ENCODE peak calls at places on chromosomes 13 and 19, in nine cellular contexts. E is fibroblast of the aortic adventitia, H is GM20000, Y is glutamatergic neuron, K is stomach, I is GM12878, V is GM12865, N is neural crest cell, Z is suprapubic skin. R is an unnamed sample.

GRCh38 chr19:2385053-2385721 is 25.1 kb downstream of the TMPRSS9 start:
- DNase-seq in I (no peak), N (peak), V (no peak), E (peak), Z (no peak), H (peak), K (no peak), Y (peak), R (no peak)

GRCh38 chr13:41058229-41059070 is 2.9 kb upstream of the WBP4 start:
- DNase-seq in K (no peak), H (no peak), N (no peak), Z (no peak), I (no peak), V (no peak), Y (no peak), E (no peak), R (no peak)

GRCh38 chr13:79782541-79783216 is 301.7 kb downstream of the NDFIP2 start:
- DNase-seq in V (peak), H (no peak), K (peak), Y (peak), I (no peak), N (peak), Z (no peak), E (peak), R (no peak)

GRCh38 chr19:48726573-48726972 is 7.0 kb upstream of the MAMSTR start:
- DNase-seq in V (peak), E (no peak), N (no peak), H (no peak), Z (no peak), K (no peak), Y (no peak), I (no peak), R (no peak)

GRCh38 chr13:99301913-99302636 is 5.1 kb downstream of the GPR183 start:
- DNase-seq in I (no peak), V (no peak), Z (no peak), H (no peak), Y (no peak), K (no peak), E (no peak), N (no peak), R (no peak)

GRCh38 chr19:5651361-5651760 is 28.5 kb downstream of the SAFB start:
- DNase-seq in Y (no peak), K (no peak), Z (no peak), N (no peak), E (no peak), I (no peak), V (no peak), H (no peak), R (no peak)

GRCh38 chr19:49362048-49362925 is at the start of gene TEAD2:
- DNase-seq in Z (peak), H (peak), I (no peak), Y (peak), V (no peak), N (peak), K (peak), E (peak), R (no peak)

GRCh38 chr13:112810608-112811007 is 120.8 kb downstream of the ATP11A start:
- DNase-seq in Z (no peak), E (no peak), N (no peak), V (no peak), I (no peak), H (no peak), K (no peak), Y (no peak), R (no peak)

GRCh38 chr13:113616991-113617749 is 32.6 kb downstream of the TFDP1 start:
- DNase-seq in E (no peak), I (no peak), V (no peak), K (peak), Y (no peak), H (no peak), Z (no peak), N (no peak), R (peak)

GRCh38 chr13:70253834-70254233 is 145.6 kb upstream of the KLHL1 start:
- DNase-seq in V (no peak), E (no peak), Y (no peak), K (no peak), H (no peak), Z (no peak), I (no peak), N (no peak), R (no peak)

GRCh38 chr13:112172641-112173171 is 105.8 kb downstream of the SOX1 start:
- DNase-seq in E (no peak), N (no peak), I (no peak), V (no peak), Y (no peak), Z (peak), K (no peak), H (no peak), R (no peak)

GRCh38 chr19:33397536-33398360 is 24.2 kb downstream of the CEBPG start:
- DNase-seq in N (peak), K (no peak), H (no peak), Y (peak), E (no peak), I (no peak), Z (no peak), V (no peak), R (peak)

GRCh38 chr13:30466358-30466714 is 600 bp upstream of the HMGB1 start:
- DNase-seq in Z (no peak), N (no peak), Y (no peak), E (no peak), K (no peak), V (peak), H (no peak), I (no peak), R (no peak)

GRCh38 chr13:77733674-77734073 is 36.2 kb downstream of the SLAIN1 start:
- DNase-seq in Y (no peak), E (no peak), I (no peak), Z (no peak), N (no peak), V (no peak), H (no peak), K (no peak), R (no peak)

GRCh38 chr13:104171132-104171531 is 1104.9 kb upstream of the SLC10A2 start:
- DNase-seq in Z (no peak), I (no peak), N (no peak), E (no peak), V (no peak), K (no peak), Y (no peak), H (no peak), R (no peak)

GRCh38 chr13:63184693-63185092 is 1769.0 kb upstream of the PCDH20 start:
- DNase-seq in Y (no peak), N (no peak), Z (no peak), E (peak), K (no peak), I (no peak), V (no peak), H (no peak), R (no peak)

GRCh38 chr19:3479177-3479818 is 1.0 kb downstream of the SMIM24 start:
- DNase-seq in V (peak), H (peak), I (no peak), Z (no peak), K (peak), Y (no peak), N (no peak), E (no peak), R (no peak)

GRCh38 chr13:86052141-86052540 is 252.9 kb upstream of the SLITRK6 start:
- DNase-seq in E (no peak), Z (no peak), Y (no peak), H (no peak), K (no peak), N (no peak), I (no peak), V (no peak), R (no peak)

GRCh38 chr13:30333601-30334000 is 26.2 kb upstream of the KATNAL1 start:
- DNase-seq in V (no peak), Z (no peak), K (no peak), H (no peak), Y (no peak), N (no peak), I (no peak), E (no peak), R (no peak)

GRCh38 chr13:42836930-42837329 is 55.5 kb downstream of the FAM216B start:
- DNase-seq in Z (no peak), E (peak), I (no peak), K (no peak), Y (no peak), V (no peak), H (no peak), N (no peak), R (no peak)

GRCh38 chr19:41479757-41480191 is 36.8 kb downstream of the ERICH4 start:
- DNase-seq in I (no peak), N (no peak), K (no peak), H (no peak), Y (no peak), V (peak), Z (no peak), E (no peak), R (no peak)

GRCh38 chr13:51122868-51123267 is 11.8 kb upstream of the C13orf42 start:
- DNase-seq in Y (no peak), K (no peak), E (no peak), V (peak), N (no peak), H (no peak), Z (no peak), I (peak), R (no peak)

DNA sequence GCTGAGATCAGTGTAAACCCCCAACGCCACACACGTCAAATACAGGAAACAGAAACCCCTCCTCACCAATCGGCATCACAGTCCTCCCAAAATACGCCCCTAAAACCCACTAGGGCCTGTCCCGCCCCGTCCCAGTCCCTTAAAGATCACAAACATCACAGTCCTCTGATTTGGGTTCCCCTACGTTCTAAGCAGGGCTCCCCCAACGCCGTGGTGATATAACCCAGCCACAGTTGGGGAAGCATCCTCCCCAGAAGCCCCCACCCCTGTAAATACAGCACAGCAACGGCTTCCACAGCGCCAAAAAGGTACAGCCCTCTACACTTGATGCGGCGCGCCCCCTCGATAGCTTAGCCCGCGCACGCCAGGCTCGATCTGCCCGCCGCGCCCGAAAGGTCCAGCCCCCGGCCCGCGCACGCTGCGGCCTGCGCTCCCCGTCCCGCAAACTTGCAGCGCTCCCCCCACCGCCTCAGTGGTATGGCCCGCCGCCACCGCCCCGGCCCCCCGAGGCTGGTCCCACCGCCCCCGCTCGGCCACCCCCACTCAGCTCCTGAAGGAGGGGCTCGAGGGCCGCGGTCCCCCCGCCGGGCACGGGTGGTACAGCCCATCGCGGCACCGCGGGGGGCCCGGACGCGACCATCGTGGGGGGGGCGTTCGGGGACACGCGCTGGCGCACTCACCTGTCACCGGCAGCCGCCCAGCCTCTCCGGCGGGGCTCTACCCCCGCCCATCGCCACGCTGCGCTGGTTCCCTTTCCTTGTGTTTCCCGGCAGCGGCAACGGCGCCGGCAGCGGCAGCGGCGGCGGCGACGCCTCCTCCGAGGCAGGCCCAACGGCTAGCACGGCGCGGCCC is at the start of gene AKT2:
- DNase-seq in N (peak), Z (peak), E (peak), I (peak), Y (peak), V (peak), H (peak), K (no peak), R (peak)
- TF ChIP-seq CTCF in N (no peak), Z (no peak), E (no peak), I (no peak), Y (peak), V (no peak), H (no peak), K (no peak), R (peak)

DNA sequence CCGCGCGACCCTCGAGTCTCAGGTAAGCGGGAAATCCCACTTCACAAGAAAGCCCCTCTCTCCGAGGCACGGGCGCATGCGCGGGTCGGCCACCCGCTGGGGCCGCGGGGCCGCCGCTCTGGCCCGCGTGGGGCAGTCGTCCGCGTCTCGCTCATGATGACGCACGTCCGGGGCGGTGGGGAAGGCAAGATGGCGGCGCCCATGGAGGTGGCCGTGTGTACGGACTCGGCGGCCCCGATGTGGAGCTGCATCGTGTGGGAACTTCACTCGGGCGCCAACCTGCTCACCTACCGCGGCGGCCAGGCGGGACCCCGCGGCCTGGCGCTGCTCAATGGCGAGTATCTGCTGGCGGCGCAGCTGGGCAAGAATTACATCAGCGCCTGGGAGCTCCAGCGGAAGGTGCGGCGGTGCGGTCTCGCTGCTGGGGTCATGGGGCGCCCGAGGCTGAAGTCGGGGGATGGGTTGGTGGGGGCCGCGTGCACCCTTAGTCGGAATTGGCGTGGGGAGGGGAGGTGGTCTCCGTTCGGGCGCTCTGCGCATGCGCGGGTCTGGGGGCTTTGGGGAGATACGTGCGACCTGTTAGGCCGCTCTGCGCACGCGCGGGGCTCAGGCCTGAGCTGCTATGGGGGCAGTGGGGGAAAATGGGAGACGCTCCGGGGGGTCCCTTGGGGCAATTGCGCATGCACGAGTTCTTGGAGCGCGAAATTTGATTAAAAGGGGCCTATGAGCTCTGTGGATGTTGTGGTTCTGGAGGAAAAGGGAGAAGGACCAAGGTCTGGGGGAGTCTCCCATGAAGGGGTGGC is at the start of gene WDR18:
- DNase-seq in V (peak), N (peak), K (peak), I (peak), Y (peak), H (peak), Z (peak), E (peak), R (peak)
- TF ChIP-seq CTCF in V (peak), N (no peak), K (no peak), I (peak), Y (no peak), H (no peak), Z (peak), E (no peak), R (peak)

GRCh38 chr19:50710094-50710493 is 9.5 kb downstream of the SHANK1 start:
- DNase-seq in H (no peak), N (no peak), V (no peak), Z (no peak), K (no peak), I (no peak), Y (no peak), E (no peak), R (no peak)
- TF ChIP-seq CTCF in H (no peak), N (no peak), V (no peak), Z (no peak), K (no peak), I (no peak), Y (peak), E (peak), R (peak)

GRCh38 chr13:55199132-55199531 is 1941.6 kb upstream of the PRR20A start:
- DNase-seq in H (no peak), E (no peak), Y (peak), V (no peak), K (no peak), I (no peak), N (no peak), Z (no peak), R (no peak)
- TF ChIP-seq CTCF in H (no peak), E (no peak), Y (no peak), V (no peak), K (no peak), I (no peak), N (peak), Z (no peak), R (peak)

GRCh38 chr19:14097532-14098151 is 7.1 kb upstream of the SAMD1 start:
- DNase-seq in K (no peak), Y (no peak), V (no peak), H (no peak), I (no peak), N (no peak), E (no peak), Z (no peak), R (no peak)

GRCh38 chr19:14093117-14093784 is 2.7 kb upstream of the SAMD1 start:
- DNase-seq in I (no peak), V (no peak), Z (no peak), K (no peak), N (no peak), Y (no peak), H (no peak), E (no peak), R (no peak)

GRCh38 chr19:14094854-14095253 is 4.3 kb upstream of the SAMD1 start:
- DNase-seq in Z (no peak), V (no peak), H (no peak), K (no peak), N (no peak), E (no peak), I (no peak), Y (no peak), R (no peak)

GRCh38 chr19:14091885-14092462 is 1.4 kb upstream of the SAMD1 start:
- DNase-seq in Y (no peak), N (no peak), E (no peak), V (no peak), I (no peak), K (no peak), H (peak), Z (no peak), R (no peak)

GRCh38 chr19:14096272-14096992 is 5.9 kb upstream of the SAMD1 start:
- DNase-seq in K (no peak), I (no peak), Z (no peak), E (no peak), H (no peak), N (no peak), V (no peak), Y (no peak), R (no peak)
- TF ChIP-seq CTCF in K (no peak), I (peak), Z (no peak), E (no peak), H (no peak), N (no peak), V (no peak), Y (no peak), R (peak)

DNA sequence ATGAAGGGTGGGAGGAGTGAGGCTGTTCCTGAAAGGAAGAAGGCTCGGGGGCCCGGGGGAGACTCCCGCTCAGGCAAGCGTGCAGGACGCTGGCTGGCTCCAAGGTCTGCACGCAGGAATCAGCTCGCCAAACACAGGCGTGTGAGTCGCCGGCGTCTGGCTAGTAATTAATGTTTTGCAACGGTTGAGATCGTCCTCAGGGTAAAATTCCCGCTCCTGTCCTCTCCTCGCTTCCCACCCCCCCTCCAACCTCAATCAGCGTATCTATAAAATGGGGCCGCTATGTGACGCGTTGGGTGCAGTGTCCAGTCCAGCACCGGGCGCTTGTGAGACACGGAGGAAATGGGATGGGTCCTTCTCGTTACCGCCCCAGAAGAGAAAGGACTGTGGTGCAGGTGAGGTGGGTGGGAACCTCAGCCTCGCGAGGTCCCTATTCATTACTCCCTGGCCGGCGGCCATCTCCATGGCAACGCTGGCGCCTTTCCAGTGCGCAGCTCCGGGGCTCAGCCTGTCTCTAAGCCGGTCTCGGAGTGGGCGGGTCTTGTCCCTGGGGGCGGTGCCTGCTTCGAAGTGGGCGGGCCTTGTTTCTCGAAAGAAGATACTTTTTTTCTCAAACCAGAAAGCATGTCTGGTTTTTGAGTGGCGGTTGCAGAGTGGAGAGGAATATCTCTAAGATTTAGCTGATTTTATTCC is 6.5 kb upstream of the ZNF579 start:
- DNase-seq in Z (peak), E (peak), Y (peak), V (peak), I (peak), N (peak), H (peak), K (peak), R (no peak)
- TF ChIP-seq CTCF in Z (no peak), E (no peak), Y (no peak), V (no peak), I (no peak), N (no peak), H (no peak), K (no peak), R (no peak)

DNA sequence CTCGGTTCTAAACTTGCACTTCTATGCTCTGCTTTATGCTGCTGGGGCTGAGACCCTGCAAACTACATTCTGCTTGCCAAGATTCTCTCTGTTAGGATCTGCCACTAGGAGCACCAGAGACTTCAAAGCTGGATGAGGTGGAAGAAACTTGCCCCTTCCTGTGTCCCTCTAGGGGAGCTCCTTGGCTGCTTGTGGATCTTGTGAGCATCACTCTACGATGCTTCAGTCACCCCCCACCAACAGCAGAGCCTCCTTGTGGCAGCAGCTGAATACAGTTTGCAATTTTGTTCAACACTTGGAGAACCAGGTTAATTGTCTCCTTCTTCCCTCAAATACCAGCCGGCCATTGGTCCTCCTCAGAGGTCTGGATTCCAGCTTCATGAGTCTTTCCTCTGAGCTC is 310.6 kb downstream of the FGF14 start:
- DNase-seq in E (no peak), H (no peak), K (no peak), I (no peak), N (no peak), Y (no peak), V (peak), Z (no peak), R (no peak)
- TF ChIP-seq CTCF in E (no peak), H (no peak), K (no peak), I (no peak), N (peak), Y (peak), V (no peak), Z (no peak), R (peak)